ENCODE peak calls at places on chromosomes 16 and 17, in eight cellular contexts. L is stomach, U is A549, B is GM12878, K is transverse colon, M is K562, E is tibial nerve, H is suprapubic skin. A is an unnamed sample. For H3K4me1, the result is how much of the 10 kb centered on the place peaks cover.

GRCh38 chr16:22898874-22899348 is 84.9 kb downstream of the HS3ST2 start:
- DNase-seq in M (peak), K (peak), E (peak), B (peak), U (peak), H (peak), L (peak), A (peak)

GRCh38 chr16:3780570-3780969 is 63.2 kb upstream of the TRAP1 start:
- DNase-seq in U (no peak), E (no peak), H (no peak), K (no peak), B (no peak), M (peak), L (no peak), A (no peak)

GRCh38 chr17:50346313-50347086 is 574 bp downstream of the XYLT2 start:
- DNase-seq in E (no peak), B (no peak), K (peak), U (peak), L (peak), M (peak), H (peak), A (peak)

GRCh38 chr16:52090080-52090479 is 456.9 kb downstream of the TOX3 start:
- DNase-seq in M (no peak), H (no peak), K (no peak), E (no peak), L (no peak), U (no peak), B (no peak), A (no peak)

GRCh38 chr17:48603959-48604769 is 622 bp downstream of the HOXB6 start:
- DNase-seq in U (peak), E (no peak), H (no peak), K (peak), M (peak), L (no peak), B (no peak), A (no peak)

GRCh38 chr17:75478508-75478907 is 22.1 kb downstream of the TMEM94 start:
- DNase-seq in B (no peak), K (no peak), H (no peak), M (no peak), U (no peak), E (no peak), L (no peak), A (no peak)

GRCh38 chr17:29042026-29042678 is 789 bp upstream of the PIPOX start:
- DNase-seq in L (no peak), M (no peak), H (no peak), U (no peak), K (no peak), E (no peak), B (no peak), A (no peak)

GRCh38 chr16:3000540-3000939 is 12.2 kb upstream of the CLDN9 start:
- DNase-seq in U (no peak), B (no peak), K (no peak), L (no peak), E (no peak), M (no peak), H (no peak), A (no peak)

GRCh38 chr17:16909472-16909871 is 62.4 kb downstream of the TNFRSF13B start:
- DNase-seq in M (no peak), B (no peak), U (no peak), E (no peak), L (peak), K (no peak), H (no peak), A (no peak)

GRCh38 chr17:7043544-7044268 is at the start of gene SLC16A11:
- DNase-seq in B (no peak), K (peak), U (no peak), E (no peak), M (no peak), L (peak), H (peak), A (no peak)

GRCh38 chr17:43655702-43656275 is 5.9 kb downstream of the MEOX1 start:
- DNase-seq in K (no peak), M (no peak), L (no peak), H (no peak), U (no peak), B (no peak), E (no peak), A (no peak)

GRCh38 chr17:50079334-50080095 is 15.6 kb upstream of the PDK2 start:
- DNase-seq in L (peak), E (no peak), U (peak), H (no peak), M (peak), K (peak), B (no peak), A (no peak)

GRCh38 chr17:78736526-78737079 is 45.5 kb downstream of the CYTH1 start:
- DNase-seq in L (peak), U (peak), B (no peak), K (peak), M (peak), H (peak), E (peak), A (peak)

GRCh38 chr17:30000001-30000754 is 58.7 kb downstream of the EFCAB5 start:
- DNase-seq in K (no peak), M (no peak), H (no peak), U (no peak), L (no peak), B (no peak), E (no peak), A (no peak)

GRCh38 chr16:31134625-31135534 is 647 bp downstream of the PRSS8 start:
- DNase-seq in B (no peak), U (no peak), E (no peak), H (no peak), L (peak), M (peak), K (peak), A (no peak)

GRCh38 chr17:6796017-6796886 is 20.2 kb downstream of the FBXO39 start:
- DNase-seq in H (no peak), U (no peak), L (no peak), M (no peak), B (no peak), K (no peak), E (no peak), A (no peak)

GRCh38 chr16:47592232-47592631 is 131.1 kb downstream of the PHKB start:
- DNase-seq in L (no peak), M (no peak), H (no peak), E (no peak), B (no peak), K (no peak), U (no peak), A (no peak)

GRCh38 chr17:39757931-39758873 is 20.5 kb downstream of the GRB7 start:
- DNase-seq in H (no peak), K (peak), L (no peak), E (no peak), M (no peak), U (no peak), B (peak), A (peak)

DNA sequence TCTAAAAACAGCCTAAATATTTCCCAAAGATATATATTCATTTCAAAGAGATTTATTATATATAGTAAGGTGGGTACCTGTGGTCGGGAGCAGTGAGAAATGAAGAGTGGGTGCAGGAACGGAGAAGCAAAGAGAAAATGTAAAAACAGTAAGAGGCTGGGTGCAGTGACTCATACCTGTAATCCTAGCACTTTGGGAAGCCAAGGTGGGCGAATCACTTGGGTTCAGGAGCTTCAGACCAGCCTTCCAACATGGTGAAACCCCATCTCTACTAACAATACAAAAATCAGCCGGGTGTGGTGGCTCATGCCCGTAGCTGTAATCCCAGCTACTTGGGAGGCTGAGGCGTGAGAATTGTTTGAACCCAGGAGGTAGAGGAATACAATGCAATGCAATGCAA is 257.1 kb downstream of the BCAS3 start:
- DNase-seq in E (no peak), U (no peak), B (no peak), M (no peak), L (no peak), H (no peak), K (no peak), A (no peak)
- TF ChIP-seq EP300 in E (no peak), U (no peak), B (no peak), M (no peak), L (no peak), H (no peak), K (no peak), A (no peak)

DNA sequence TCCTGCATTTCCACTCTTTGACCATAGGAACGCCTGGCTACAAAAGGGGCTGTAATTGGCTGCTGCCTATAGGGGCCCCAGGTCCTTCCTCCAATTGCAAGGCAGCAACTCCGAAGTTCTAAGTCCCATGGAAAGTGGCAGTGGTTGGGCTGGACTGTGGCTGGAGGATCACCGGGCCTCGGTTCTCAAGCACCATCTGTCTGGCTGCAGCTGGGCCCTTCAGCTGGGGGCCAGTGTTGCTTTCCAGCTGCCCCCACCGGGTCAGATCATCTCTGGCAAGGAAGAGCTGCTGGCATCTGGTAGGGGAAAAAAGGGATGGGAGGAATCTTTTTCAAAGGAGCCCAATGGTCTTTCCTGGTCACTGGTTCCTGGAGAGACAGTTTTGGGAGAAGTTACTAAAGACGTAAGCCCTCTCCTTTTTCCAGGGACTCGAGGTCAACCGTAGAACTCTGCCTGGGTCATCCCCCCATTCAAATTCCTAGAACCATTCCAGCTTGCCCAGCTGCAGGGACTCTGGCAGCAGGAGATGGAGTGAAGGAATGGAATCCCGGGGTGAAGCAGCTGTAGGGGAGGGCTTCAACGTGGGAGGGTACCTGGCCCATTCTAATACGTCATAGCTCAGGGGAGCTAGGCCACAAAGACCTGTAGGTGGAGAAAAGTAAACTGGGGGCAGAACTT is 13.3 kb upstream of the MRPS23 start:
- DNase-seq in B (no peak), H (no peak), U (no peak), M (peak), K (no peak), E (no peak), L (no peak), A (peak)
- H3K4me1 ChIP-seq in B (under half), H (under half), U (half or more), M (under half), K (under half), E (under half), L (under half), A (half or more)

GRCh38 chr17:5418858-5419355 is 555 bp downstream of the NUP88 start:
- DNase-seq in K (peak), E (peak), U (no peak), B (peak), M (peak), H (no peak), L (peak), A (no peak)
- TF ChIP-seq EP300 in K (no peak), E (no peak), U (no peak), B (no peak), M (no peak), H (no peak), L (no peak), A (no peak)

GRCh38 chr16:63904182-63904581 is 1217.7 kb downstream of the CDH11 start:
- DNase-seq in B (no peak), H (no peak), U (no peak), E (no peak), K (no peak), L (no peak), M (no peak), A (no peak)
- H3K4me1 ChIP-seq in B (under half), H (under half), U (under half), E (under half), K (under half), L (under half), M (under half), A (under half)

GRCh38 chr17:32489320-32490100 is 2.7 kb downstream of the CDK5R1 start:
- DNase-seq in B (no peak), E (no peak), K (no peak), L (no peak), M (no peak), H (no peak), U (no peak), A (no peak)
- TF ChIP-seq EP300 in B (no peak), E (no peak), K (no peak), L (no peak), M (no peak), H (no peak), U (no peak), A (no peak)

DNA sequence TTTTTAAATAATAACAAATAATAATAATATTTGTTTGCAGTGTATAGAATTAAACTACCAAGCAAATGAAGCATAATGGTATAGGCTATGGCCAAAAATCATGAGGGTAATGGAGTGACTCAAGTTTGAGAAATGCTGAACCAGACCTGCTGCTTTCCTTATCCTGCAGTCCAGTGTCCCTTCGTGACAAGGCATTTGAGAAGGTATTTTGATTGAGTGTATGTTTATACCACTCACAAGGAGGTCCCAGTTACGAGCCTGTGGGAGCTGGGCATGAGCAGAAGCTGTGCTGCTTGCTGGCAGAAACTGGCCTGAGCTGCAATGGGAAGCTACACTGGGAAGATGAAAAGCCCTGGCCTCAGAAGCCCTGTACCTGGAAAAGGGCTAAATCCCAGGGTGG is 50.3 kb downstream of the GNAO1 start:
- DNase-seq in K (no peak), M (no peak), L (no peak), H (no peak), E (no peak), U (no peak), B (no peak), A (no peak)
- H3K4me1 ChIP-seq in K (under half), M (under half), L (under half), H (under half), E (under half), U (under half), B (under half), A (under half)

DNA sequence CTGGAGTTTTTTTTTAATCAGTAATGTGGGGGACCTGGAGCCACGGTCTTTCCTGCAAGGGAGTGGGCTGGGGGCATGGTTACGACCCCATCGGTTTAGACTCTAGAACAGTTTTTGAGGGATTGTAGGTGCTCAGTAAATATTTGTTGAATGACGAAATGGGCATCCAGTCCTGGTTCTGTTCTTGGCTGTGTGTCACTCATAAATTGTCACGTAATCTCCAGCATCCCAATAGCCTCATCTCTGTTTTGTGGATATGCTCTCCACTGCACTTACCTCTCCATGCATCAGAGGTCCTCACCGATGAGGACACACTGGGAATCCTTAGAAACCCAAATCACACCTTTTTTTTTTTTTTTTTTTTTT is 497 bp upstream of the SLC38A7 start:
- DNase-seq in E (no peak), H (no peak), L (no peak), M (no peak), B (no peak), K (no peak), U (no peak), A (no peak)
- TF ChIP-seq EP300 in E (no peak), H (no peak), L (no peak), M (no peak), B (no peak), K (no peak), U (no peak), A (no peak)

GRCh38 chr16:87844374-87844733 is 25.0 kb downstream of the SLC7A5 start:
- DNase-seq in M (no peak), B (no peak), K (no peak), E (no peak), U (no peak), H (no peak), L (no peak), A (no peak)
- H3K4me1 ChIP-seq in M (under half), B (under half), K (under half), E (under half), U (half or more), H (under half), L (under half), A (under half)

A was measured in sigmoid colon.